ENCODE peak calls at places on chromosomes 7 and 10, in six cellular contexts. One of them, this sample, is unnamed.

GRCh38 chr10:104349623-104350142 is 4.0 kb upstream of the CFAP58 start:
- DNase-seq in transverse colon: peak; percentile 20
- DNase-seq in HFFc6: no peak
- DNase-seq in HepG2: peak; percentile 79
- DNase-seq in brain microvascular endothelial cell: no peak
- DNase-seq in natural killer cell: no peak
- DNase-seq in this sample: no peak

GRCh38 chr10:124990671-124991625 is 49.0 kb downstream of the ZRANB1 start:
- DNase-seq in transverse colon: no peak
- DNase-seq in HFFc6: no peak
- DNase-seq in HepG2: no peak
- DNase-seq in brain microvascular endothelial cell: no peak
- DNase-seq in natural killer cell: no peak
- DNase-seq in this sample: no peak

GRCh38 chr10:94138391-94138790 is 144.7 kb downstream of the PLCE1 start:
- DNase-seq in transverse colon: no peak
- DNase-seq in HFFc6: no peak
- DNase-seq in HepG2: no peak
- DNase-seq in brain microvascular endothelial cell: peak; percentile 38
- DNase-seq in natural killer cell: no peak
- DNase-seq in this sample: no peak

GRCh38 chr7:9981950-9982349 is 991.7 kb upstream of the PHF14 start:
- DNase-seq in transverse colon: no peak
- DNase-seq in HFFc6: no peak
- DNase-seq in HepG2: no peak
- DNase-seq in brain microvascular endothelial cell: no peak
- DNase-seq in natural killer cell: no peak
- DNase-seq in this sample: no peak

GRCh38 chr10:68812420-68812819 is 14.9 kb upstream of the STOX1 start:
- DNase-seq in transverse colon: no peak
- DNase-seq in HFFc6: no peak
- DNase-seq in HepG2: peak; percentile 33
- DNase-seq in brain microvascular endothelial cell: no peak
- DNase-seq in natural killer cell: no peak
- DNase-seq in this sample: no peak

GRCh38 chr10:17923728-17924127 is 28.0 kb upstream of the SLC39A12 start:
- DNase-seq in transverse colon: peak; percentile 24
- DNase-seq in HFFc6: peak; percentile 90
- DNase-seq in HepG2: no peak
- DNase-seq in brain microvascular endothelial cell: peak; percentile 72
- DNase-seq in natural killer cell: no peak
- DNase-seq in this sample: no peak

GRCh38 chr10:113084031-113084430 is 134.0 kb downstream of the TCF7L2 start:
- DNase-seq in transverse colon: no peak
- DNase-seq in HFFc6: peak; percentile 16
- DNase-seq in HepG2: no peak
- DNase-seq in brain microvascular endothelial cell: peak; percentile 81
- DNase-seq in natural killer cell: no peak
- DNase-seq in this sample: no peak

GRCh38 chr10:133354672-133355240 is 3.1 kb downstream of the FUOM start:
- DNase-seq in transverse colon: no peak
- DNase-seq in HFFc6: no peak
- DNase-seq in HepG2: no peak
- DNase-seq in brain microvascular endothelial cell: no peak
- DNase-seq in natural killer cell: no peak
- DNase-seq in this sample: no peak

GRCh38 chr7:117682681-117683385 is 190.4 kb downstream of the CTTNBP2 start:
- DNase-seq in transverse colon: peak; percentile 74
- DNase-seq in HFFc6: no peak
- DNase-seq in HepG2: no peak
- DNase-seq in brain microvascular endothelial cell: no peak
- DNase-seq in natural killer cell: no peak
- DNase-seq in this sample: no peak

GRCh38 chr7:125090596-125090995 is 161.0 kb upstream of the POT1 start:
- DNase-seq in transverse colon: no peak
- DNase-seq in HFFc6: no peak
- DNase-seq in HepG2: no peak
- DNase-seq in brain microvascular endothelial cell: no peak
- DNase-seq in natural killer cell: no peak
- DNase-seq in this sample: no peak

GRCh38 chr7:8260871-8261707 is 878 bp downstream of the ICA1 start:
- DNase-seq in transverse colon: peak; percentile 61
- DNase-seq in HFFc6: no peak
- DNase-seq in HepG2: no peak
- DNase-seq in brain microvascular endothelial cell: peak; percentile 0
- DNase-seq in natural killer cell: no peak
- DNase-seq in this sample: no peak

GRCh38 chr10:23080211-23080724 is 15.1 kb upstream of the MSRB2 start:
- DNase-seq in transverse colon: no peak
- DNase-seq in HFFc6: no peak
- DNase-seq in HepG2: no peak
- DNase-seq in brain microvascular endothelial cell: no peak
- DNase-seq in natural killer cell: no peak
- DNase-seq in this sample: no peak

GRCh38 chr7:116236020-116236630 is 25.8 kb downstream of the TES start:
- DNase-seq in transverse colon: peak; percentile 48
- DNase-seq in HFFc6: peak; percentile 44
- DNase-seq in HepG2: peak; percentile 51
- DNase-seq in brain microvascular endothelial cell: peak; percentile 47
- DNase-seq in natural killer cell: no peak
- DNase-seq in this sample: peak; percentile 55

GRCh38 chr7:51481421-51481820 is 164.8 kb upstream of the COBL start:
- DNase-seq in transverse colon: no peak
- DNase-seq in HFFc6: no peak
- DNase-seq in HepG2: peak; percentile 73
- DNase-seq in brain microvascular endothelial cell: no peak
- DNase-seq in natural killer cell: no peak
- DNase-seq in this sample: no peak

GRCh38 chr10:26334932-26335573 is 103.1 kb upstream of the APBB1IP start:
- DNase-seq in transverse colon: peak; percentile 44
- DNase-seq in HFFc6: peak; percentile 36
- DNase-seq in HepG2: peak; percentile 50
- DNase-seq in brain microvascular endothelial cell: peak; percentile 49
- DNase-seq in natural killer cell: peak; percentile 51
- DNase-seq in this sample: peak; percentile 45

GRCh38 chr7:30026229-30027064 is at the start of gene FKBP14:
- DNase-seq in transverse colon: peak; percentile 97
- DNase-seq in HFFc6: peak; percentile 100
- DNase-seq in HepG2: peak; percentile 98
- DNase-seq in brain microvascular endothelial cell: peak; percentile 100
- DNase-seq in natural killer cell: peak; percentile 88
- DNase-seq in this sample: peak; percentile 88

GRCh38 chr10:48554246-48554645 is 50.6 kb downstream of the ARHGAP22 start:
- DNase-seq in transverse colon: no peak
- DNase-seq in HFFc6: no peak
- DNase-seq in HepG2: no peak
- DNase-seq in brain microvascular endothelial cell: no peak
- DNase-seq in natural killer cell: no peak
- DNase-seq in this sample: no peak

GRCh38 chr10:69635428-69636272 is 5.6 kb downstream of the FAM241B start:
- DNase-seq in transverse colon: no peak
- DNase-seq in HFFc6: no peak
- DNase-seq in HepG2: no peak
- DNase-seq in brain microvascular endothelial cell: no peak
- DNase-seq in natural killer cell: no peak
- DNase-seq in this sample: no peak

GRCh38 chr10:23315966-23316365 is 28.6 kb downstream of the C10orf67 start:
- DNase-seq in transverse colon: no peak
- DNase-seq in HFFc6: no peak
- DNase-seq in HepG2: no peak
- DNase-seq in brain microvascular endothelial cell: no peak
- DNase-seq in natural killer cell: no peak
- DNase-seq in this sample: no peak

GRCh38 chr7:104971290-104972071 is 42.5 kb upstream of the KMT2E start:
- DNase-seq in transverse colon: peak; percentile 66
- DNase-seq in HFFc6: peak; percentile 59
- DNase-seq in HepG2: peak; percentile 47
- DNase-seq in brain microvascular endothelial cell: no peak
- DNase-seq in natural killer cell: no peak
- DNase-seq in this sample: no peak

GRCh38 chr10:11435621-11436020 is 175.8 kb downstream of the USP6NL start:
- DNase-seq in transverse colon: no peak
- DNase-seq in HFFc6: no peak
- DNase-seq in HepG2: no peak
- DNase-seq in brain microvascular endothelial cell: no peak
- DNase-seq in natural killer cell: no peak
- DNase-seq in this sample: no peak

GRCh38 chr7:139370943-139371313 is 11.2 kb downstream of the LUC7L2 start:
- DNase-seq in transverse colon: no peak
- DNase-seq in HFFc6: no peak
- DNase-seq in HepG2: no peak
- DNase-seq in brain microvascular endothelial cell: no peak
- DNase-seq in natural killer cell: no peak
- DNase-seq in this sample: no peak

GRCh38 chr10:48798486-48799254 is 114.0 kb downstream of the WDFY4 start:
- DNase-seq in transverse colon: no peak
- DNase-seq in HFFc6: peak; percentile 20
- DNase-seq in HepG2: no peak
- DNase-seq in brain microvascular endothelial cell: no peak
- DNase-seq in natural killer cell: no peak
- DNase-seq in this sample: no peak

GRCh38 chr10:35058134-35058533 is 32.0 kb downstream of the CUL2 start:
- DNase-seq in transverse colon: no peak
- DNase-seq in HFFc6: peak; percentile 83
- DNase-seq in HepG2: peak; percentile 3
- DNase-seq in brain microvascular endothelial cell: peak; percentile 85
- DNase-seq in natural killer cell: no peak
- DNase-seq in this sample: no peak

GRCh38 chr7:135253851-135254815 is 20.5 kb downstream of the STRA8 start:
- DNase-seq in transverse colon: peak; percentile 38
- DNase-seq in HFFc6: peak; percentile 57
- DNase-seq in HepG2: peak; percentile 50
- DNase-seq in brain microvascular endothelial cell: peak; percentile 61
- DNase-seq in natural killer cell: no peak
- DNase-seq in this sample: no peak

GRCh38 chr10:130575756-130576285 is 439.6 kb downstream of the GLRX3 start:
- DNase-seq in transverse colon: no peak
- DNase-seq in HFFc6: no peak
- DNase-seq in HepG2: no peak
- DNase-seq in brain microvascular endothelial cell: no peak
- DNase-seq in natural killer cell: no peak
- DNase-seq in this sample: no peak

GRCh38 chr7:116258734-116259133 is 48.4 kb downstream of the TES start:
- DNase-seq in transverse colon: no peak
- DNase-seq in HFFc6: peak; percentile 66
- DNase-seq in HepG2: peak; percentile 22
- DNase-seq in brain microvascular endothelial cell: peak; percentile 40
- DNase-seq in natural killer cell: no peak
- DNase-seq in this sample: no peak

GRCh38 chr7:28298870-28299484 is 113.3 kb upstream of the CREB5 start:
- DNase-seq in transverse colon: no peak
- DNase-seq in HFFc6: peak; percentile 49
- DNase-seq in HepG2: peak; percentile 29
- DNase-seq in brain microvascular endothelial cell: peak; percentile 68
- DNase-seq in natural killer cell: no peak
- DNase-seq in this sample: no peak
- TF ChIP-seq CTCF in transverse colon: peak; percentile 26
- TF ChIP-seq CTCF in HFFc6: peak; percentile 70
- TF ChIP-seq CTCF in HepG2: peak; percentile 43
- TF ChIP-seq CTCF in brain microvascular endothelial cell: peak; percentile 76
- TF ChIP-seq CTCF in natural killer cell: no peak
- TF ChIP-seq CTCF in this sample: peak; percentile 14

GRCh38 chr10:44190541-44190940 is 194.4 kb downstream of the CXCL12 start:
- DNase-seq in transverse colon: no peak
- DNase-seq in HFFc6: no peak
- DNase-seq in HepG2: no peak
- DNase-seq in brain microvascular endothelial cell: no peak
- DNase-seq in natural killer cell: no peak
- DNase-seq in this sample: no peak
- TF ChIP-seq CTCF in transverse colon: no peak
- TF ChIP-seq CTCF in HFFc6: no peak
- TF ChIP-seq CTCF in HepG2: no peak
- TF ChIP-seq CTCF in brain microvascular endothelial cell: no peak
- TF ChIP-seq CTCF in natural killer cell: no peak
- TF ChIP-seq CTCF in this sample: no peak

GRCh38 chr7:132443776-132444520 is 132.3 kb downstream of the PLXNA4 start:
- DNase-seq in transverse colon: no peak
- DNase-seq in HFFc6: no peak
- DNase-seq in HepG2: no peak
- DNase-seq in brain microvascular endothelial cell: no peak
- DNase-seq in natural killer cell: no peak
- DNase-seq in this sample: no peak
- TF ChIP-seq CTCF in transverse colon: no peak
- TF ChIP-seq CTCF in HFFc6: no peak
- TF ChIP-seq CTCF in HepG2: no peak
- TF ChIP-seq CTCF in brain microvascular endothelial cell: peak; percentile 17
- TF ChIP-seq CTCF in natural killer cell: no peak
- TF ChIP-seq CTCF in this sample: no peak

GRCh38 chr10:21533577-21534475 is at the start of gene MLLT10:
- DNase-seq in transverse colon: peak; percentile 94
- DNase-seq in HFFc6: peak; percentile 90
- DNase-seq in HepG2: peak; percentile 94
- DNase-seq in brain microvascular endothelial cell: peak; percentile 82
- DNase-seq in natural killer cell: peak; percentile 87
- DNase-seq in this sample: peak; percentile 90
- TF ChIP-seq CTCF in transverse colon: peak; percentile 80
- TF ChIP-seq CTCF in HFFc6: peak; percentile 55
- TF ChIP-seq CTCF in HepG2: peak; percentile 33
- TF ChIP-seq CTCF in brain microvascular endothelial cell: peak; percentile 45
- TF ChIP-seq CTCF in natural killer cell: peak; percentile 27
- TF ChIP-seq CTCF in this sample: peak; percentile 30

GRCh38 chr10:61701055-61701705 is 38.5 kb downstream of the CABCOCO1 start:
- DNase-seq in transverse colon: no peak
- DNase-seq in HFFc6: no peak
- DNase-seq in HepG2: no peak
- DNase-seq in brain microvascular endothelial cell: no peak
- DNase-seq in natural killer cell: no peak
- DNase-seq in this sample: no peak
- TF ChIP-seq CTCF in transverse colon: no peak
- TF ChIP-seq CTCF in HFFc6: peak; percentile 39
- TF ChIP-seq CTCF in HepG2: no peak
- TF ChIP-seq CTCF in brain microvascular endothelial cell: no peak
- TF ChIP-seq CTCF in natural killer cell: no peak
- TF ChIP-seq CTCF in this sample: no peak

GRCh38 chr10:137031-137430 is 1.8 kb downstream of the ZMYND11 start:
- DNase-seq in transverse colon: no peak
- DNase-seq in HFFc6: no peak
- DNase-seq in HepG2: peak; percentile 67
- DNase-seq in brain microvascular endothelial cell: peak; percentile 7
- DNase-seq in natural killer cell: no peak
- DNase-seq in this sample: peak; percentile 26
- TF ChIP-seq CTCF in transverse colon: peak; percentile 26
- TF ChIP-seq CTCF in HFFc6: peak; percentile 76
- TF ChIP-seq CTCF in HepG2: peak; percentile 18
- TF ChIP-seq CTCF in brain microvascular endothelial cell: peak; percentile 71
- TF ChIP-seq CTCF in natural killer cell: peak; percentile 53
- TF ChIP-seq CTCF in this sample: peak; percentile 29

This sample was measured in CD4-positive, alpha-beta T cell.